ENCODE peak calls at places on chromosomes 6 and 20, in five cellular contexts. B is neural progenitor cell, W is psoas muscle, R is heart right ventricle, J is IMR-90. H is an unnamed sample. For H3K27me3 and H3K9me3, the result is how much of the 10 kb centered on the place peaks cover.

GRCh38 chr6:75116946-75117345 is 88.9 kb downstream of the COL12A1 start:
- DNase-seq in R (no peak), B (no peak), W (no peak), J (peak), H (no peak)

GRCh38 chr6:2135401-2135800 is 110.0 kb downstream of the GMDS start:
- DNase-seq in R (no peak), B (no peak), W (no peak), J (no peak), H (no peak)

GRCh38 chr6:125888989-125889656 is 67.4 kb upstream of the HINT3 start:
- DNase-seq in R (no peak), W (no peak), J (peak), B (peak), H (no peak)

GRCh38 chr6:27582928-27583725 is 110.2 kb upstream of the ZNF184 start:
- DNase-seq in B (peak), R (no peak), J (peak), W (no peak), H (peak)

GRCh38 chr6:47630587-47630986 is 67.8 kb upstream of the ADGRF4 start:
- DNase-seq in W (no peak), J (no peak), B (no peak), R (no peak), H (no peak)

GRCh38 chr20:62457098-62457497 is 18.7 kb downstream of the GATA5 start:
- DNase-seq in B (no peak), J (no peak), W (no peak), R (no peak), H (no peak)

GRCh38 chr6:56757585-56757984 is 114.9 kb upstream of the DST start:
- DNase-seq in W (no peak), B (peak), R (no peak), J (peak), H (peak)

GRCh38 chr6:90288404-90288803 is 8.2 kb downstream of the BACH2 start:
- DNase-seq in W (no peak), J (peak), R (no peak), B (peak), H (no peak)

GRCh38 chr6:28864321-28864923 is 59.4 kb downstream of the TRIM27 start:
- DNase-seq in B (no peak), R (peak), J (no peak), W (no peak), H (no peak)

GRCh38 chr20:33475381-33476160 is 14.3 kb upstream of the CBFA2T2 start:
- DNase-seq in J (no peak), W (no peak), R (no peak), B (peak), H (no peak)

GRCh38 chr6:53967415-53967814 is 143.8 kb upstream of the MLIP start:
- DNase-seq in R (no peak), J (no peak), B (no peak), W (no peak), H (no peak)

GRCh38 chr6:46190889-46191288 is 20.1 kb upstream of the ENPP5 start:
- DNase-seq in W (no peak), B (no peak), R (peak), J (no peak), H (no peak)

GRCh38 chr6:42141603-42142117 is 760 bp downstream of the C6orf132 start:
- DNase-seq in B (no peak), J (no peak), R (no peak), W (no peak), H (no peak)

GRCh38 chr6:139355777-139356445 is 18.5 kb downstream of the CITED2 start:
- DNase-seq in W (no peak), J (no peak), R (no peak), B (no peak), H (no peak)

GRCh38 chr6:84645000-84645399 is 119.4 kb downstream of the TBX18 start:
- DNase-seq in W (no peak), R (no peak), J (peak), B (no peak), H (peak)

GRCh38 chr6:37615564-37616340 is 81.9 kb downstream of the MDGA1 start:
- DNase-seq in R (no peak), W (no peak), J (no peak), B (no peak), H (peak)

GRCh38 chr6:135163440-135163738 is 17.7 kb upstream of the MYB start:
- DNase-seq in R (no peak), J (no peak), B (no peak), W (no peak), H (no peak)

GRCh38 chr20:64239449-64240242 is 15.9 kb upstream of the PCMTD2 start:
- DNase-seq in R (no peak), B (no peak), J (no peak), W (peak), H (no peak)

GRCh38 chr20:44731657-44732056 is 14.0 kb upstream of the KCNK15 start:
- DNase-seq in B (no peak), J (no peak), W (peak), R (no peak), H (peak)

GRCh38 chr20:44732327-44732726 is 13.3 kb upstream of the KCNK15 start:
- DNase-seq in J (no peak), W (no peak), R (no peak), B (no peak), H (no peak)

GRCh38 chr20:44733341-44734069 is 12.2 kb upstream of the KCNK15 start:
- DNase-seq in B (peak), J (peak), R (peak), W (peak), H (peak)

GRCh38 chr20:44728835-44729342 is 13.7 kb downstream of the CCN5 start:
- DNase-seq in W (peak), R (peak), B (peak), J (peak), H (peak)

DNA sequence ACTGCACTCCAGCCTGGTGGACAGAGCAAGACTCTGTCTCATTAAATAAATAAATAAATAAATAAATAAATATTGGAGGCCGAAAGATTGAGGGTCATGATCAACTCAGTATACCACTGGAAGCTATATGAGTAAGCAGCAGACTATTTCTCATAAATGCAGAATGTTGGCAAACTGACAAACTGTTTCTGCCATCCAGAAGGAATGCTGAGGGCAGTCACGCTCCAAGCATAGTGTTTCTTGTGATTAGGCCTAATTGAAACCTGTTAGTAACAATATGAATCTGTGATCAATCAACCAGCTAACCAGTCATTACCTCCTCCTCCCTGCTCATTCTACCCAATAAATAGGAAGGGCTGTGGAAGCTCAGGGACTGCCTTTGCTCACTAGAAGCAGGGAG is 15.2 kb upstream of the KCNK15 start:
- DNase-seq in R (no peak), B (no peak), W (no peak), J (peak), H (peak)
- H3K4me3 ChIP-seq in R (no peak), B (no peak), W (no peak), J (no peak), H (no peak)

GRCh38 chr20:40685349-40685748 is 3.7 kb downstream of the MAFB start:
- DNase-seq in B (no peak), R (no peak), W (no peak), J (no peak), H (no peak)

GRCh38 chr20:40686893-40687292 is 2.1 kb downstream of the MAFB start:
- DNase-seq in J (no peak), R (no peak), W (no peak), B (peak), H (no peak)

GRCh38 chr20:40688129-40689099 is 622 bp downstream of the MAFB start:
- DNase-seq in R (no peak), B (peak), W (peak), J (peak), H (peak)

GRCh38 chr20:40687384-40688128 is 1.5 kb downstream of the MAFB start:
- DNase-seq in B (peak), W (peak), R (peak), J (no peak), H (peak)

GRCh38 chr20:40686434-40686882 is 2.6 kb downstream of the MAFB start:
- DNase-seq in B (peak), R (no peak), J (no peak), W (no peak), H (no peak)
- H3K27me3 ChIP-seq in B (half or more), R (half or more), J (half or more), W (under half), H (under half)

GRCh38 chr20:60694763-60695162 is 557.3 kb upstream of the CDH4 start:
- DNase-seq in R (no peak), J (peak), B (no peak), W (no peak), H (no peak)
- H3K9me3 ChIP-seq in R (under half), J (under half), B (under half), W (under half), H (under half)

GRCh38 chr6:11007715-11008608 is 36.1 kb downstream of the ELOVL2 start:
- DNase-seq in W (no peak), J (peak), B (no peak), R (no peak), H (peak)
- H3K4me3 ChIP-seq in W (no peak), J (no peak), B (no peak), R (no peak), H (no peak)

H was measured in MG63.